ENCODE peak calls at places on chromosomes 6 and 20, in four cellular contexts. S is WTC11, D is HepG2, U is K562. O is an unnamed sample.

GRCh38 chr20:45448250-45448649 is 21.3 kb upstream of the WFDC2 start:
- DNase-seq in S (no peak), D (no peak), U (no peak), O (no peak)

GRCh38 chr6:45430590-45431202 is 53.0 kb upstream of the SUPT3H start:
- DNase-seq in S (no peak), D (no peak), U (no peak), O (no peak)

GRCh38 chr20:62168061-62168460 is 14.8 kb upstream of the MTG2 start:
- DNase-seq in S (no peak), D (no peak), U (no peak), O (no peak)

GRCh38 chr6:121430514-121431460 is 4.7 kb upstream of the GJA1 start:
- DNase-seq in S (no peak), D (peak; percentile 62), U (peak; percentile 7), O (peak; percentile 50)

GRCh38 chr20:41177636-41178035 is 40.3 kb downstream of the PLCG1 start:
- DNase-seq in S (peak; percentile 9), D (no peak), U (no peak), O (no peak)

GRCh38 chr20:64077876-64078551 is 1.3 kb downstream of the RGS19 start:
- DNase-seq in S (no peak), D (no peak), U (no peak), O (no peak)

GRCh38 chr6:7176208-7176607 is 68.4 kb downstream of the RREB1 start:
- DNase-seq in S (peak; percentile 62), D (no peak), U (no peak), O (peak; percentile 30)

GRCh38 chr6:166862287-166862977 is 93.9 kb downstream of the RNASET2 start:
- DNase-seq in S (peak; percentile 77), D (no peak), U (no peak), O (peak; percentile 93)

GRCh38 chr6:45438849-45439406 is 61.2 kb upstream of the SUPT3H start:
- DNase-seq in S (no peak), D (no peak), U (peak; percentile 37), O (no peak)

GRCh38 chr20:59082077-59082740 is 39.6 kb upstream of the PRELID3B start:
- DNase-seq in S (no peak), D (peak; percentile 30), U (peak; percentile 13), O (no peak)

GRCh38 chr6:12419626-12420272 is 129.6 kb downstream of the EDN1 start:
- DNase-seq in S (no peak), D (peak; percentile 24), U (no peak), O (no peak)

GRCh38 chr6:110517034-110517433 is 40.6 kb upstream of the SLC22A16 start:
- DNase-seq in S (no peak), D (peak; percentile 32), U (no peak), O (no peak)

GRCh38 chr6:34563513-34563870 is 7.4 kb upstream of the SPDEF start:
- DNase-seq in S (no peak), D (no peak), U (peak; percentile 38), O (no peak)

GRCh38 chr6:89313006-89313405 is 2.1 kb downstream of the GABRR2 start:
- DNase-seq in S (no peak), D (no peak), U (no peak), O (peak; percentile 47)

GRCh38 chr20:10536531-10536930 is 101.4 kb downstream of the SLX4IP start:
- DNase-seq in S (peak; percentile 58), D (peak; percentile 61), U (no peak), O (no peak)
- TF ChIP-seq FOXJ3 in S (no peak), D (no peak), U (no peak), O (no peak)

GRCh38 chr6:2038096-2038495 is 207.3 kb downstream of the GMDS start:
- DNase-seq in S (no peak), D (no peak), U (peak; percentile 8), O (peak; percentile 59)

GRCh38 chr6:2036084-2037023 is 209.1 kb downstream of the GMDS start:
- DNase-seq in S (no peak), D (no peak), U (no peak), O (no peak)

GRCh38 chr6:2035046-2035445 is 210.4 kb downstream of the GMDS start:
- DNase-seq in S (no peak), D (no peak), U (no peak), O (no peak)

GRCh38 chr6:2034256-2034655 is 211.1 kb downstream of the GMDS start:
- DNase-seq in S (no peak), D (no peak), U (no peak), O (no peak)

GRCh38 chr6:2037230-2037926 is 208.0 kb downstream of the GMDS start:
- DNase-seq in S (no peak), D (no peak), U (no peak), O (no peak)
- TF ChIP-seq FOXJ3 in S (no peak), D (no peak), U (no peak), O (no peak)

GRCh38 chr20:24458441-24458840 is 11.0 kb upstream of the SYNDIG1 start:
- DNase-seq in S (no peak), D (no peak), U (no peak), O (no peak)
- TF ChIP-seq FOXJ3 in S (no peak), D (no peak), U (no peak), O (no peak)

DNA sequence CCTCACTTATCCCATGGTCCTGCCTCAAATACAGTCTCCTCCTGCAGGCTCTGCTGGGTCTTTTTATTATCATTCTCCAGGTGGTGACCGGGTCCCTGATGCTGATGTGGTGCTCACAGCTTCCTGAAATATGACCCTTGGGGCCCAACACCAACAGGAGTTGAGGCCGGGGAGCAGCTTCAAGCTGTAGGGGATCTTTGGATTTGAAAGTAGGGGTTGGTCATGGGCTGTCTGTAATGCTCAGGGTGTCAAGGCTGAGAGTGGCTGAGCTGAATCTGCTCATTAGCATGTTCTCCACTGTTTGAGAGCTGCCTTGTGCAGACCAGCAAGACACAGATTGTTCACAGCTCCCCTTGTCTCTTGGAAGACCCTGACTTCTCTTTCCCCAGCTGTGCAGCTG is 35.5 kb downstream of the HLA-F start:
- DNase-seq in S (no peak), D (no peak), U (no peak), O (no peak)
- TF ChIP-seq FOXJ3 in S (no peak), D (no peak), U (no peak), O (no peak)

GRCh38 chr6:88008821-88009220 is 38.8 kb upstream of the SPACA1 start:
- DNase-seq in S (no peak), D (no peak), U (no peak), O (no peak)

GRCh38 chr6:88013015-88013414 is 34.6 kb upstream of the SPACA1 start:
- DNase-seq in S (no peak), D (no peak), U (no peak), O (no peak)

GRCh38 chr6:88006559-88006958 is 41.1 kb upstream of the SPACA1 start:
- DNase-seq in S (no peak), D (no peak), U (peak; percentile 4), O (no peak)

GRCh38 chr6:88004707-88005106 is 42.9 kb upstream of the SPACA1 start:
- DNase-seq in S (no peak), D (no peak), U (no peak), O (no peak)

DNA sequence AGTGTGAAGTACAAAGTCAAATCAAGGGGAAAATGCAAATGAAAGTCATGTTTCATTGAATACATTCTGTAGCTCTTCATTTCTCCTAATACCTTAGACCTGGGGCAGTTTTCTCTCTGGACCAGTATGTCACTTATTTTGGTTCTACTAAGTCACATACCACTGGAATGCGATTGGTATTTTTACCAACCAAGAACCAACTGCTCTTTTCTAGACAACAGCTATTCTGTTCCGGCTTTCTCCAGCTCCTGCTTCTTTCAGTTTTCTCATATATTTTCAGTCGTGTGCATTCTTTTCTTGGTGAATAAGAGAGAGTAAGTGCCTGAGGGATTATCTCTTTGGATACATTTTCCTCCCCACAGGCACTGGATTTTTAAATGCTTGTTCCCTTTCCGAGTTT is 39.2 kb upstream of the SPACA1 start:
- DNase-seq in S (no peak), D (no peak), U (no peak), O (no peak)
- TF ChIP-seq FOXJ3 in S (no peak), D (no peak), U (no peak), O (no peak)

GRCh38 chr20:11582073-11582472 is 335.6 kb upstream of the BTBD3 start:
- DNase-seq in S (no peak), D (no peak), U (no peak), O (no peak)
- TF ChIP-seq FOXJ3 in S (no peak), D (no peak), U (no peak), O (no peak)

DNA sequence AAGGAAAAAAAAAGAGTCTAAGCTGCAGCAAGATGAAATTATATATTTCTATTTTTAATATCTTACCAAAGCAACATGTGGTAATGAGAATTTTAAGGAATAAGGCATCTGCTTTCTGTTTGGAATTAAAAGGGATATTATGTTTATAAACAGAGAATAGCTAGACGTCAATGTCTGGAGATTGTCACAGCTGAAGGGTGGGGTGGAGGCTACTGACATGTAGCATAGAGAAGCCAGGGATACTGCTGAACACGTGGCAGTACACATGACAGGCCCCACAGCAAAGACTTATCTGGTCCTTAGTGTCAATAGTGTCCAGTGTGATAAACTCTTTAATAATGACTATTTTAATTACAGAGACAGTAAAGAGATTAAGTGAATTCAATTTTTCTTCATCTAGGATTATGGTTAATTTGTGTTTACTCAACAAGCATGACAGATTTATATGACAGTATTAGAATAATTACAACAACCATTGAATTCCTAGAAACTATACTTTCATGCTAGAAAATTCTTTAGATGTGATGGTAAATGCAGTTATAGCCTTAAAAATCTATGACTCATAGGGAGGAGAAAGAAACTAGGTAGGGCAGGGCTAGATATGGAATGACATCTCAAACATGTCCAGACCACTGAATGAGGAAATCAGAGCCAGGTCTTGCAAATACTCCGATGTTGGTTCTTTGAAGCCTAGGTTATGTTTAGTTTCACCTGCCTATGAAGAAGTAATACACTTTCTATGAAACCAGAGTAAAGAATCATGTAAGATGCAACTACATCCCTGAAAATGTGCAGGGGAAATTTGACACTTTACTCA is 399.4 kb downstream of the PHF3 start:
- DNase-seq in S (no peak), D (no peak), U (no peak), O (no peak)
- TF ChIP-seq FOXJ3 in S (no peak), D (no peak), U (no peak), O (no peak)

GRCh38 chr6:91719414-91719813 is 1132.5 kb upstream of the MAP3K7 start:
- DNase-seq in S (no peak), D (no peak), U (no peak), O (no peak)
- TF ChIP-seq FOXJ3 in S (no peak), D (no peak), U (no peak), O (no peak)

GRCh38 chr20:42985628-42986027 is 204.1 kb downstream of the PTPRT start:
- DNase-seq in S (peak; percentile 36), D (no peak), U (peak; percentile 3), O (no peak)
- TF ChIP-seq FOXJ3 in S (no peak), D (no peak), U (no peak), O (no peak)

GRCh38 chr20:33488201-33488600 is 1.7 kb upstream of the CBFA2T2 start:
- DNase-seq in S (no peak), D (no peak), U (no peak), O (no peak)

GRCh38 chr20:33489495-33490022 is 337 bp upstream of the CBFA2T2 start:
- DNase-seq in S (peak; percentile 98), D (peak; percentile 97), U (peak; percentile 98), O (peak; percentile 99)

GRCh38 chr20:33493076-33493766 is 3.3 kb downstream of the CBFA2T2 start:
- DNase-seq in S (no peak), D (no peak), U (no peak), O (no peak)

GRCh38 chr20:33490934-33491656 is 1.2 kb downstream of the CBFA2T2 start:
- DNase-seq in S (no peak), D (no peak), U (no peak), O (no peak)

GRCh38 chr20:33490023-33490933 is at the start of gene CBFA2T2:
- DNase-seq in S (no peak), D (peak; percentile 34), U (no peak), O (no peak)
- TF ChIP-seq FOXJ3 in S (no peak), D (no peak), U (no peak), O (no peak)